ENCODE peak calls at places on chromosomes 13 and 19, in four cellular contexts. One of them, this sample, is unnamed.

GRCh38 chr19:43747557-43748204 is 7.1 kb downstream of the SMG9 start:
- DNase-seq in transverse colon: no peak
- DNase-seq in nephron progenitor cell: no peak
- DNase-seq in cardiac muscle cell: no peak
- DNase-seq in this sample: no peak

GRCh38 chr19:17107546-17108452 is 32.2 kb downstream of the MYO9B start:
- DNase-seq in cardiac muscle cell: peak; percentile 98
- DNase-seq in transverse colon: peak; percentile 77
- DNase-seq in nephron progenitor cell: peak; percentile 18
- DNase-seq in this sample: peak; percentile 94

GRCh38 chr13:71773534-71773933 is 93.5 kb downstream of the DACH1 start:
- DNase-seq in cardiac muscle cell: no peak
- DNase-seq in transverse colon: no peak
- DNase-seq in nephron progenitor cell: no peak
- DNase-seq in this sample: no peak

GRCh38 chr13:107864543-107865460 is 350.5 kb downstream of the LIG4 start:
- DNase-seq in nephron progenitor cell: peak; percentile 72
- DNase-seq in transverse colon: no peak
- DNase-seq in cardiac muscle cell: peak; percentile 80
- DNase-seq in this sample: no peak

GRCh38 chr19:47225746-47226425 is 5.1 kb downstream of the BBC3 start:
- DNase-seq in transverse colon: peak; percentile 93
- DNase-seq in nephron progenitor cell: peak; percentile 90
- DNase-seq in cardiac muscle cell: peak; percentile 93
- DNase-seq in this sample: peak; percentile 83

GRCh38 chr19:24029941-24030636 is 56.9 kb upstream of the ZNF254 start:
- DNase-seq in cardiac muscle cell: no peak
- DNase-seq in transverse colon: no peak
- DNase-seq in nephron progenitor cell: no peak
- DNase-seq in this sample: no peak

GRCh38 chr19:50266896-50267295 is 62.3 kb downstream of the KCNC3 start:
- DNase-seq in cardiac muscle cell: no peak
- DNase-seq in nephron progenitor cell: peak; percentile 52
- DNase-seq in transverse colon: peak; percentile 46
- DNase-seq in this sample: no peak

GRCh38 chr13:47632311-47632710 is 368.8 kb downstream of the SUCLA2 start:
- DNase-seq in transverse colon: no peak
- DNase-seq in cardiac muscle cell: no peak
- DNase-seq in nephron progenitor cell: no peak
- DNase-seq in this sample: no peak

GRCh38 chr13:88434953-88435352 is 763.8 kb downstream of the SLITRK5 start:
- DNase-seq in cardiac muscle cell: no peak
- DNase-seq in nephron progenitor cell: no peak
- DNase-seq in transverse colon: no peak
- DNase-seq in this sample: no peak

GRCh38 chr19:51365211-51366049 is 758 bp downstream of the ETFB start:
- DNase-seq in transverse colon: peak; percentile 45
- DNase-seq in nephron progenitor cell: no peak
- DNase-seq in cardiac muscle cell: peak; percentile 64
- DNase-seq in this sample: peak; percentile 36

GRCh38 chr13:50280538-50280937 is 265.3 kb downstream of the KCNRG start:
- DNase-seq in nephron progenitor cell: no peak
- DNase-seq in cardiac muscle cell: no peak
- DNase-seq in transverse colon: no peak
- DNase-seq in this sample: no peak

GRCh38 chr19:48421548-48421947 is 24.2 kb upstream of the GRWD1 start:
- DNase-seq in transverse colon: no peak
- DNase-seq in nephron progenitor cell: no peak
- DNase-seq in cardiac muscle cell: no peak
- DNase-seq in this sample: no peak

GRCh38 chr13:24353736-24354135 is 44.4 kb downstream of the C1QTNF9 start:
- DNase-seq in nephron progenitor cell: no peak
- DNase-seq in transverse colon: no peak
- DNase-seq in cardiac muscle cell: no peak
- DNase-seq in this sample: no peak

GRCh38 chr13:20415288-20415644 is 110.4 kb downstream of the CRYL1 start:
- DNase-seq in cardiac muscle cell: no peak
- DNase-seq in nephron progenitor cell: no peak
- DNase-seq in transverse colon: no peak
- DNase-seq in this sample: no peak

GRCh38 chr13:45142440-45143345 is 22.4 kb downstream of the GTF2F2 start:
- DNase-seq in cardiac muscle cell: peak; percentile 6
- DNase-seq in transverse colon: no peak
- DNase-seq in nephron progenitor cell: no peak
- DNase-seq in this sample: no peak

GRCh38 chr19:21084343-21084742 is 2.3 kb downstream of the ZNF714 start:
- DNase-seq in transverse colon: no peak
- DNase-seq in nephron progenitor cell: no peak
- DNase-seq in cardiac muscle cell: peak; percentile 35
- DNase-seq in this sample: no peak

GRCh38 chr19:23273022-23273593 is 22.9 kb upstream of the ZNF724 start:
- DNase-seq in cardiac muscle cell: no peak
- DNase-seq in transverse colon: peak; percentile 21
- DNase-seq in nephron progenitor cell: no peak
- DNase-seq in this sample: no peak

GRCh38 chr19:11199517-11199916 is 2.2 kb upstream of the KANK2 start:
- DNase-seq in nephron progenitor cell: no peak
- DNase-seq in transverse colon: no peak
- DNase-seq in cardiac muscle cell: no peak
- DNase-seq in this sample: no peak

GRCh38 chr19:7744871-7745270 is 2.5 kb downstream of the CD209 start:
- DNase-seq in transverse colon: no peak
- DNase-seq in cardiac muscle cell: no peak
- DNase-seq in nephron progenitor cell: no peak
- DNase-seq in this sample: no peak

GRCh38 chr13:113533441-113533840 is 42.9 kb upstream of the DCUN1D2 start:
- DNase-seq in nephron progenitor cell: no peak
- DNase-seq in cardiac muscle cell: no peak
- DNase-seq in transverse colon: no peak
- DNase-seq in this sample: no peak

GRCh38 chr19:15105044-15105443 is 2.2 kb upstream of the SYDE1 start:
- DNase-seq in transverse colon: no peak
- DNase-seq in nephron progenitor cell: no peak
- DNase-seq in cardiac muscle cell: no peak
- DNase-seq in this sample: no peak

GRCh38 chr19:40245506-40246128 is 19.1 kb upstream of the CCNP start:
- DNase-seq in nephron progenitor cell: no peak
- DNase-seq in cardiac muscle cell: no peak
- DNase-seq in transverse colon: no peak
- DNase-seq in this sample: no peak

GRCh38 chr13:101308247-101309013 is 107.9 kb downstream of the NALCN start:
- DNase-seq in nephron progenitor cell: no peak
- DNase-seq in cardiac muscle cell: no peak
- DNase-seq in transverse colon: no peak
- DNase-seq in this sample: no peak

GRCh38 chr13:108996430-108996829 is 367.0 kb downstream of the MYO16 start:
- DNase-seq in transverse colon: no peak
- DNase-seq in cardiac muscle cell: no peak
- DNase-seq in nephron progenitor cell: no peak
- DNase-seq in this sample: no peak

GRCh38 chr19:2983351-2984195 is 6.2 kb downstream of the TLE6 start:
- DNase-seq in nephron progenitor cell: no peak
- DNase-seq in transverse colon: peak; percentile 30
- DNase-seq in cardiac muscle cell: peak; percentile 90
- DNase-seq in this sample: no peak

GRCh38 chr19:5774921-5775320 is 9.6 kb downstream of the PRR22 start:
- DNase-seq in nephron progenitor cell: no peak
- DNase-seq in transverse colon: no peak
- DNase-seq in cardiac muscle cell: no peak
- DNase-seq in this sample: no peak

GRCh38 chr13:99065250-99066015 is 87.6 kb upstream of the DOCK9 start:
- DNase-seq in cardiac muscle cell: no peak
- DNase-seq in transverse colon: no peak
- DNase-seq in nephron progenitor cell: no peak
- DNase-seq in this sample: no peak

GRCh38 chr13:49421391-49421790 is 22.5 kb downstream of the CAB39L start:
- DNase-seq in nephron progenitor cell: no peak
- DNase-seq in transverse colon: peak; percentile 12
- DNase-seq in cardiac muscle cell: peak; percentile 27
- DNase-seq in this sample: no peak

GRCh38 chr19:47776568-47776967 is 1.9 kb upstream of the SELENOW start:
- DNase-seq in cardiac muscle cell: no peak
- DNase-seq in transverse colon: no peak
- DNase-seq in nephron progenitor cell: no peak
- DNase-seq in this sample: no peak

GRCh38 chr19:39824143-39825092 is 9.5 kb downstream of the DYRK1B start:
- DNase-seq in transverse colon: peak; percentile 91
- DNase-seq in nephron progenitor cell: peak; percentile 77
- DNase-seq in cardiac muscle cell: peak; percentile 95
- DNase-seq in this sample: peak; percentile 71

GRCh38 chr19:50679177-50680125 is 30.2 kb downstream of the C19orf81 start:
- DNase-seq in transverse colon: peak; percentile 77
- DNase-seq in cardiac muscle cell: peak; percentile 79
- DNase-seq in nephron progenitor cell: peak; percentile 84
- DNase-seq in this sample: peak; percentile 59

GRCh38 chr19:51664997-51665396 is 18.4 kb upstream of the SIGLEC14 start:
- DNase-seq in nephron progenitor cell: no peak
- DNase-seq in transverse colon: no peak
- DNase-seq in cardiac muscle cell: peak; percentile 29
- DNase-seq in this sample: no peak